ENCODE peak calls at places on chromosomes 6 and 20, in eight cellular contexts. K is central memory CD4-positive, alpha-beta T cell; D is right atrium auricular region; T is fibroblast of pulmonary artery; Y is AG09319; B is small intestine; Z is LoVo; I is AML-193. X is an unnamed sample.

GRCh38 chr20:25361287-25361683 is 29.4 kb downstream of the ABHD12 start:
- DNase-seq in Z (no peak), D (no peak), I (no peak), B (no peak), K (no peak), T (peak; percentile 32), Y (no peak), X (no peak)

GRCh38 chr6:110590821-110591351 is 114.5 kb upstream of the SLC22A16 start:
- DNase-seq in I (no peak), Y (no peak), B (no peak), T (peak; percentile 30), D (no peak), K (no peak), Z (no peak), X (no peak)

GRCh38 chr6:129203190-129203900 is 320.4 kb downstream of the LAMA2 start:
- DNase-seq in T (no peak), I (no peak), Z (no peak), B (no peak), Y (no peak), K (no peak), D (no peak), X (no peak)

GRCh38 chr20:57509665-57510237 is 15.2 kb downstream of the CTCFL start:
- DNase-seq in T (peak; percentile 14), B (no peak), I (peak; percentile 61), Z (peak; percentile 15), D (no peak), K (no peak), Y (no peak), X (no peak)

GRCh38 chr6:3419624-3420272 is 37.1 kb downstream of the SLC22A23 start:
- DNase-seq in T (peak; percentile 66), D (no peak), I (no peak), B (peak; percentile 56), K (no peak), Z (peak; percentile 32), Y (no peak), X (no peak)

GRCh38 chr6:31158863-31159855 is 770 bp downstream of the TCF19 start:
- DNase-seq in Y (no peak), T (no peak), Z (no peak), B (no peak), I (peak; percentile 54), K (no peak), D (no peak), X (peak; percentile 2)

GRCh38 chr6:6942826-6943225 is 164.9 kb upstream of the RREB1 start:
- DNase-seq in I (peak; percentile 100), B (no peak), D (no peak), Y (no peak), Z (no peak), K (no peak), T (peak; percentile 3), X (peak; percentile 72)

GRCh38 chr6:43926644-43927524 is 156.9 kb downstream of the VEGFA start:
- DNase-seq in I (no peak), D (peak; percentile 83), Z (peak; percentile 90), Y (peak; percentile 95), T (peak; percentile 91), B (peak; percentile 85), K (no peak), X (no peak)

GRCh38 chr20:1870792-1871550 is 24.2 kb upstream of the SIRPA start:
- DNase-seq in T (no peak), Y (no peak), K (no peak), Z (no peak), I (no peak), B (no peak), D (no peak), X (no peak)

GRCh38 chr20:3047486-3048419 is 1.9 kb downstream of the MRPS26 start:
- DNase-seq in B (peak; percentile 12), K (no peak), I (no peak), Y (no peak), D (no peak), Z (no peak), T (no peak), X (no peak)

GRCh38 chr20:54351371-54352136 is 123.8 kb upstream of the DOK5 start:
- DNase-seq in Z (no peak), I (no peak), Y (no peak), T (no peak), D (no peak), K (no peak), B (no peak), X (no peak)

GRCh38 chr6:31378721-31379103 is 21.7 kb upstream of the HLA-B start:
- DNase-seq in Z (no peak), D (no peak), Y (no peak), B (no peak), T (no peak), I (no peak), K (no peak), X (no peak)

GRCh38 chr6:156485145-156485544 is 292.0 kb upstream of the ARID1B start:
- DNase-seq in K (no peak), Z (no peak), Y (no peak), T (no peak), B (no peak), D (no peak), I (no peak), X (no peak)

GRCh38 chr20:13238001-13238653 is 17.1 kb downstream of the ISM1 start:
- DNase-seq in Z (no peak), D (no peak), I (no peak), B (no peak), K (no peak), T (no peak), Y (no peak), X (no peak)

GRCh38 chr20:62129731-62130531 is 7.7 kb downstream of the LSM14B start:
- DNase-seq in Y (no peak), D (no peak), Z (no peak), I (no peak), B (no peak), K (no peak), T (no peak), X (no peak)

GRCh38 chr6:134537146-134537555 is 219.2 kb upstream of the SGK1 start:
- DNase-seq in B (no peak), Z (peak; percentile 8), I (no peak), D (no peak), K (no peak), Y (peak; percentile 44), T (peak; percentile 70), X (no peak)

GRCh38 chr6:83365931-83366330 is 64.9 kb downstream of the ME1 start:
- DNase-seq in I (no peak), D (no peak), K (no peak), Z (no peak), B (peak; percentile 69), Y (peak; percentile 41), T (peak; percentile 54), X (no peak)

GRCh38 chr6:138036111-138036510 is 71.1 kb downstream of the PERP start:
- DNase-seq in B (peak; percentile 73), I (no peak), D (no peak), Z (peak; percentile 78), Y (no peak), T (no peak), K (no peak), X (no peak)

GRCh38 chr6:110456694-110457093 is 19.7 kb downstream of the SLC22A16 start:
- DNase-seq in Y (no peak), Z (no peak), K (no peak), I (no peak), D (no peak), B (no peak), T (no peak), X (no peak)

GRCh38 chr20:50472693-50473610 is 37.2 kb upstream of the PTPN1 start:
- DNase-seq in T (no peak), D (no peak), K (no peak), Z (no peak), Y (no peak), I (peak; percentile 20), B (no peak), X (peak; percentile 7)

GRCh38 chr6:129575378-129576118 is 134.4 kb downstream of the ARHGAP18 start:
- DNase-seq in T (peak; percentile 78), K (peak; percentile 20), I (peak; percentile 71), Z (peak; percentile 53), D (no peak), B (peak; percentile 59), Y (peak; percentile 36), X (peak; percentile 27)

GRCh38 chr20:33372993-33373441 is 28.3 kb downstream of the CDK5RAP1 start:
- DNase-seq in B (no peak), Z (no peak), Y (peak; percentile 2), I (no peak), D (no peak), T (no peak), K (no peak), X (no peak)

X was measured in GDM1.